ENCODE peak calls at places on chromosome 20, in ten cellular contexts. One of them, this sample, is unnamed. For H3K9me3, H3K27me3 and H3K36me3, the result is how much of the 10 kb centered on the place peaks cover.

GRCh38 chr20:17948442-17948841 is 20.2 kb downstream of the SNX5 start:
- DNase-seq in aorta: no peak
- DNase-seq in neural progenitor cell: no peak
- DNase-seq in H1: no peak
- DNase-seq in hepatocyte: no peak
- DNase-seq in adrenal gland: no peak
- DNase-seq in transverse colon: no peak
- DNase-seq in stomach: no peak
- DNase-seq in sigmoid colon: no peak
- DNase-seq in lung: no peak
- DNase-seq in this sample: no peak

GRCh38 chr20:19841740-19842139 is 83.7 kb downstream of the RIN2 start:
- DNase-seq in sigmoid colon: no peak
- DNase-seq in adrenal gland: no peak
- DNase-seq in stomach: no peak
- DNase-seq in lung: no peak
- DNase-seq in H1: no peak
- DNase-seq in transverse colon: no peak
- DNase-seq in aorta: no peak
- DNase-seq in neural progenitor cell: no peak
- DNase-seq in hepatocyte: no peak
- DNase-seq in this sample: no peak

GRCh38 chr20:13105864-13106457 is 97.2 kb downstream of the SPTLC3 start:
- DNase-seq in sigmoid colon: no peak
- DNase-seq in stomach: no peak
- DNase-seq in H1: no peak
- DNase-seq in neural progenitor cell: peak
- DNase-seq in aorta: no peak
- DNase-seq in hepatocyte: peak
- DNase-seq in adrenal gland: no peak
- DNase-seq in transverse colon: no peak
- DNase-seq in lung: no peak
- DNase-seq in this sample: no peak

GRCh38 chr20:60572991-60573390 is 614.8 kb downstream of the CDH26 start:
- DNase-seq in H1: no peak
- DNase-seq in aorta: no peak
- DNase-seq in stomach: no peak
- DNase-seq in hepatocyte: no peak
- DNase-seq in lung: no peak
- DNase-seq in transverse colon: no peak
- DNase-seq in adrenal gland: no peak
- DNase-seq in sigmoid colon: no peak
- DNase-seq in neural progenitor cell: no peak
- DNase-seq in this sample: no peak

GRCh38 chr20:2084703-2085102 is 16.9 kb upstream of the STK35 start:
- DNase-seq in lung: no peak
- DNase-seq in aorta: no peak
- DNase-seq in stomach: no peak
- DNase-seq in transverse colon: no peak
- DNase-seq in H1: no peak
- DNase-seq in adrenal gland: no peak
- DNase-seq in hepatocyte: no peak
- DNase-seq in sigmoid colon: no peak
- DNase-seq in neural progenitor cell: no peak
- DNase-seq in this sample: no peak

GRCh38 chr20:4217349-4217761 is 202.0 kb upstream of the RNF24 start:
- DNase-seq in H1: no peak
- DNase-seq in aorta: no peak
- DNase-seq in transverse colon: peak
- DNase-seq in lung: no peak
- DNase-seq in adrenal gland: no peak
- DNase-seq in stomach: no peak
- DNase-seq in sigmoid colon: no peak
- DNase-seq in hepatocyte: peak
- DNase-seq in neural progenitor cell: peak
- DNase-seq in this sample: no peak

GRCh38 chr20:13934992-13935894 is 55.2 kb downstream of the SEL1L2 start:
- DNase-seq in adrenal gland: no peak
- DNase-seq in lung: no peak
- DNase-seq in H1: no peak
- DNase-seq in stomach: no peak
- DNase-seq in sigmoid colon: no peak
- DNase-seq in aorta: no peak
- DNase-seq in hepatocyte: no peak
- DNase-seq in transverse colon: no peak
- DNase-seq in neural progenitor cell: no peak
- DNase-seq in this sample: no peak

GRCh38 chr20:19735446-19735845 is 22.6 kb upstream of the RIN2 start:
- DNase-seq in hepatocyte: peak
- DNase-seq in aorta: peak
- DNase-seq in neural progenitor cell: no peak
- DNase-seq in sigmoid colon: peak
- DNase-seq in transverse colon: peak
- DNase-seq in stomach: peak
- DNase-seq in H1: no peak
- DNase-seq in adrenal gland: peak
- DNase-seq in lung: peak
- DNase-seq in this sample: no peak

GRCh38 chr20:41697861-41698559 is 79.8 kb upstream of the CHD6 start:
- DNase-seq in H1: no peak
- DNase-seq in transverse colon: no peak
- DNase-seq in lung: no peak
- DNase-seq in adrenal gland: no peak
- DNase-seq in neural progenitor cell: peak
- DNase-seq in sigmoid colon: no peak
- DNase-seq in aorta: no peak
- DNase-seq in stomach: no peak
- DNase-seq in hepatocyte: peak
- DNase-seq in this sample: no peak

GRCh38 chr20:8116067-8116811 is 15.8 kb upstream of the PLCB1 start:
- DNase-seq in neural progenitor cell: no peak
- DNase-seq in sigmoid colon: no peak
- DNase-seq in hepatocyte: no peak
- DNase-seq in adrenal gland: no peak
- DNase-seq in H1: no peak
- DNase-seq in transverse colon: no peak
- DNase-seq in stomach: no peak
- DNase-seq in lung: no peak
- DNase-seq in aorta: no peak
- DNase-seq in this sample: no peak

GRCh38 chr20:34977365-34978091 is 21.9 kb downstream of the MYH7B start:
- DNase-seq in neural progenitor cell: no peak
- DNase-seq in stomach: no peak
- DNase-seq in adrenal gland: no peak
- DNase-seq in sigmoid colon: no peak
- DNase-seq in H1: no peak
- DNase-seq in hepatocyte: no peak
- DNase-seq in transverse colon: no peak
- DNase-seq in lung: no peak
- DNase-seq in aorta: peak
- DNase-seq in this sample: no peak

GRCh38 chr20:8790442-8791074 is 278.3 kb upstream of the PLCB4 start:
- DNase-seq in stomach: peak
- DNase-seq in H1: no peak
- DNase-seq in transverse colon: peak
- DNase-seq in adrenal gland: peak
- DNase-seq in aorta: no peak
- DNase-seq in hepatocyte: peak
- DNase-seq in neural progenitor cell: peak
- DNase-seq in lung: no peak
- DNase-seq in sigmoid colon: no peak
- DNase-seq in this sample: no peak

GRCh38 chr20:2619961-2620595 is 32.4 kb upstream of the NOP56 start:
- DNase-seq in aorta: no peak
- DNase-seq in adrenal gland: no peak
- DNase-seq in H1: no peak
- DNase-seq in sigmoid colon: no peak
- DNase-seq in neural progenitor cell: no peak
- DNase-seq in transverse colon: no peak
- DNase-seq in stomach: no peak
- DNase-seq in hepatocyte: no peak
- DNase-seq in lung: no peak
- DNase-seq in this sample: no peak

GRCh38 chr20:47686545-47686944 is 98.7 kb downstream of the SULF2 start:
- DNase-seq in hepatocyte: peak
- DNase-seq in sigmoid colon: no peak
- DNase-seq in lung: no peak
- DNase-seq in adrenal gland: peak
- DNase-seq in neural progenitor cell: no peak
- DNase-seq in stomach: no peak
- DNase-seq in H1: no peak
- DNase-seq in transverse colon: no peak
- DNase-seq in aorta: no peak
- DNase-seq in this sample: no peak

GRCh38 chr20:38228436-38228835 is 32.1 kb downstream of the KIAA1755 start:
- DNase-seq in lung: no peak
- DNase-seq in aorta: peak
- DNase-seq in sigmoid colon: no peak
- DNase-seq in H1: no peak
- DNase-seq in adrenal gland: no peak
- DNase-seq in hepatocyte: no peak
- DNase-seq in transverse colon: no peak
- DNase-seq in stomach: no peak
- DNase-seq in neural progenitor cell: no peak
- DNase-seq in this sample: no peak

GRCh38 chr20:24990810-24991252 is 1.7 kb downstream of the APMAP start:
- DNase-seq in transverse colon: no peak
- DNase-seq in sigmoid colon: peak
- DNase-seq in hepatocyte: no peak
- DNase-seq in aorta: no peak
- DNase-seq in neural progenitor cell: no peak
- DNase-seq in stomach: peak
- DNase-seq in lung: no peak
- DNase-seq in H1: no peak
- DNase-seq in adrenal gland: no peak
- DNase-seq in this sample: no peak

DNA sequence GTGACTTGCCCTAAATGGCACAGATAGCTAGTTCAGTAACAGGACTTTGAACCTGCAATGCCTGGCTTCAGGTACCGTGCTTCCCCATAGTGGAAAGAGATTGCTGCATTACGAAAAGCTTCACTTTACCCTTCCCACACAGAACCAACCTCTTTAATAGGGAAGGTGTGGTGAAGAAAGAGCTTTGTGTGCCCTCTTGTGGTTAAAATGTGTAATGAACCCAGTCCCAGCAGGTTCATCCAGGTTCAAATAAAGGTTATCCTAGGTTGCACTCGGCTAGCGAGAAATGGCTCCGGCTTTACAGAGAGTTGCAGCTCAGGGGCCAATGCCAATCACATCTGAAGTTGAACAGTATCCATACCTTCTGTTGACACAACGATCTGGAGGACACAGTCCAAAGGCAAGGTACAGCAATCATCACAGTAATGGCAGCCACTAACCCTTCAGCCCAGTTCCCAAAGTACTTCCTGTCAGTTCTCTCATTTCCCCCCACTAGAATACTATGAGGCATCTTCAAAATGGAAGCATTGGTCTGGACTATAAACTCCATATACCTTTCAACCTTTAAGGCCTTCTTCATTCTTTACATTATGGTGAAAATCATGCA is 3.0 kb downstream of the DEFB115 start:
- DNase-seq in transverse colon: no peak
- DNase-seq in adrenal gland: no peak
- DNase-seq in lung: no peak
- DNase-seq in aorta: no peak
- DNase-seq in H1: no peak
- DNase-seq in sigmoid colon: no peak
- DNase-seq in hepatocyte: peak
- DNase-seq in neural progenitor cell: no peak
- DNase-seq in stomach: no peak
- DNase-seq in this sample: no peak
- H3K9me3 ChIP-seq in transverse colon: under half
- H3K9me3 ChIP-seq in adrenal gland: under half
- H3K9me3 ChIP-seq in lung: under half
- H3K9me3 ChIP-seq in aorta: under half
- H3K9me3 ChIP-seq in H1: half or more
- H3K9me3 ChIP-seq in sigmoid colon: under half
- H3K9me3 ChIP-seq in hepatocyte: under half
- H3K9me3 ChIP-seq in neural progenitor cell: under half
- H3K9me3 ChIP-seq in stomach: under half
- H3K9me3 ChIP-seq in this sample: under half

GRCh38 chr20:59151391-59151790 is 12.2 kb upstream of the ZNF831 start:
- DNase-seq in transverse colon: no peak
- DNase-seq in neural progenitor cell: no peak
- DNase-seq in lung: no peak
- DNase-seq in aorta: no peak
- DNase-seq in H1: no peak
- DNase-seq in sigmoid colon: no peak
- DNase-seq in stomach: no peak
- DNase-seq in hepatocyte: no peak
- DNase-seq in adrenal gland: no peak
- DNase-seq in this sample: no peak
- H3K27me3 ChIP-seq in transverse colon: under half
- H3K27me3 ChIP-seq in neural progenitor cell: under half
- H3K27me3 ChIP-seq in lung: under half
- H3K27me3 ChIP-seq in aorta: under half
- H3K27me3 ChIP-seq in H1: under half
- H3K27me3 ChIP-seq in sigmoid colon: under half
- H3K27me3 ChIP-seq in stomach: under half
- H3K27me3 ChIP-seq in hepatocyte: under half
- H3K27me3 ChIP-seq in adrenal gland: under half
- H3K27me3 ChIP-seq in this sample: under half

GRCh38 chr20:54343634-54344033 is 131.8 kb upstream of the DOK5 start:
- DNase-seq in H1: no peak
- DNase-seq in transverse colon: no peak
- DNase-seq in sigmoid colon: no peak
- DNase-seq in hepatocyte: no peak
- DNase-seq in lung: no peak
- DNase-seq in aorta: no peak
- DNase-seq in adrenal gland: no peak
- DNase-seq in neural progenitor cell: no peak
- DNase-seq in stomach: no peak
- DNase-seq in this sample: no peak
- H3K36me3 ChIP-seq in H1: under half
- H3K36me3 ChIP-seq in transverse colon: under half
- H3K36me3 ChIP-seq in sigmoid colon: under half
- H3K36me3 ChIP-seq in hepatocyte: under half
- H3K36me3 ChIP-seq in lung: under half
- H3K36me3 ChIP-seq in aorta: under half
- H3K36me3 ChIP-seq in adrenal gland: under half
- H3K36me3 ChIP-seq in neural progenitor cell: under half
- H3K36me3 ChIP-seq in stomach: under half
- H3K36me3 ChIP-seq in this sample: under half

GRCh38 chr20:55935448-55936221 is 69.7 kb downstream of the CBLN4 start:
- DNase-seq in sigmoid colon: no peak
- DNase-seq in neural progenitor cell: no peak
- DNase-seq in stomach: no peak
- DNase-seq in aorta: no peak
- DNase-seq in adrenal gland: no peak
- DNase-seq in hepatocyte: no peak
- DNase-seq in H1: no peak
- DNase-seq in transverse colon: no peak
- DNase-seq in lung: no peak
- DNase-seq in this sample: no peak
- H3K9me3 ChIP-seq in sigmoid colon: under half
- H3K9me3 ChIP-seq in neural progenitor cell: under half
- H3K9me3 ChIP-seq in stomach: under half
- H3K9me3 ChIP-seq in aorta: under half
- H3K9me3 ChIP-seq in adrenal gland: under half
- H3K9me3 ChIP-seq in hepatocyte: under half
- H3K9me3 ChIP-seq in H1: under half
- H3K9me3 ChIP-seq in transverse colon: under half
- H3K9me3 ChIP-seq in lung: under half
- H3K9me3 ChIP-seq in this sample: under half

GRCh38 chr20:63469713-63470101 is 2.7 kb downstream of the KCNQ2 start:
- DNase-seq in neural progenitor cell: no peak
- DNase-seq in sigmoid colon: no peak
- DNase-seq in hepatocyte: no peak
- DNase-seq in stomach: no peak
- DNase-seq in lung: no peak
- DNase-seq in H1: no peak
- DNase-seq in aorta: no peak
- DNase-seq in transverse colon: no peak
- DNase-seq in adrenal gland: no peak
- DNase-seq in this sample: no peak
- H3K27me3 ChIP-seq in neural progenitor cell: under half
- H3K27me3 ChIP-seq in sigmoid colon: under half
- H3K27me3 ChIP-seq in hepatocyte: half or more
- H3K27me3 ChIP-seq in stomach: half or more
- H3K27me3 ChIP-seq in lung: under half
- H3K27me3 ChIP-seq in H1: under half
- H3K27me3 ChIP-seq in aorta: under half
- H3K27me3 ChIP-seq in transverse colon: half or more
- H3K27me3 ChIP-seq in adrenal gland: half or more
- H3K27me3 ChIP-seq in this sample: under half